ENCODE peak calls at places on chromosome 1, in ten cellular contexts. C, S, D, K, T, I, F, B, A and O are unnamed samples.

GRCh38 chr1:184002071-184002470 is 35.5 kb downstream of the COLGALT2 start:
- DNase-seq in C (peak), S (peak), D (no peak), K (no peak), T (no peak), I (no peak), F (no peak), B (no peak), A (no peak), O (no peak)

GRCh38 chr1:212458817-212459216 is 26.1 kb downstream of the NENF start:
- DNase-seq in C (no peak), S (no peak), D (no peak), K (no peak), T (no peak), I (no peak), F (no peak), B (no peak), A (no peak), O (no peak)

GRCh38 chr1:161069731-161070270 is at the start of gene ARHGAP30:
- DNase-seq in C (no peak), S (peak), D (peak), K (peak), T (no peak), I (peak), F (peak), B (peak), A (no peak), O (peak)

GRCh38 chr1:234093741-234094140 is 189.3 kb downstream of the SLC35F3 start:
- DNase-seq in C (no peak), S (peak), D (no peak), K (no peak), T (no peak), I (no peak), F (no peak), B (no peak), A (peak), O (no peak)

GRCh38 chr1:20223659-20224058 is 37.3 kb upstream of the PLA2G2C start:
- DNase-seq in C (no peak), S (no peak), D (no peak), K (no peak), T (no peak), I (no peak), F (no peak), B (no peak), A (no peak), O (no peak)

GRCh38 chr1:50418600-50419109 is 4.6 kb downstream of the DMRTA2 start:
- DNase-seq in C (no peak), S (no peak), D (no peak), K (peak), T (no peak), I (no peak), F (no peak), B (no peak), A (peak), O (peak)

GRCh38 chr1:85461216-85461945 is 3.6 kb downstream of the DDAH1 start:
- DNase-seq in C (no peak), S (no peak), D (no peak), K (no peak), T (no peak), I (no peak), F (no peak), B (no peak), A (no peak), O (no peak)

GRCh38 chr1:247906504-247907047 is 11.2 kb downstream of the OR2W3 start:
- DNase-seq in C (peak), S (no peak), D (no peak), K (peak), T (no peak), I (no peak), F (no peak), B (no peak), A (no peak), O (no peak)

GRCh38 chr1:91891486-91891885 is 5.5 kb upstream of the TGFBR3 start:
- DNase-seq in C (no peak), S (no peak), D (no peak), K (no peak), T (no peak), I (no peak), F (no peak), B (no peak), A (no peak), O (no peak)

GRCh38 chr1:221801773-221802516 is 60.1 kb upstream of the DUSP10 start:
- DNase-seq in C (peak), S (no peak), D (no peak), K (no peak), T (no peak), I (no peak), F (no peak), B (no peak), A (no peak), O (no peak)

GRCh38 chr1:187244623-187245022 is 415.9 kb downstream of the PLA2G4A start:
- DNase-seq in C (peak), S (no peak), D (no peak), K (no peak), T (no peak), I (no peak), F (no peak), B (no peak), A (peak), O (no peak)